ENCODE peak calls at places on chromosomes 16 and 17, in seven cellular contexts. U is fibroblast of lung, P is uterus, L is prostate gland, O is astrocyte, A is cardiac muscle cell, Y is H7. R is an unnamed sample. For H3K27me3, the result is how much of the 10 kb centered on the place peaks cover.

GRCh38 chr17:61904094-61904710 is 23.6 kb downstream of the INTS2 start:
- DNase-seq in U (no peak), P (no peak), Y (no peak), A (no peak), L (no peak), O (no peak), R (no peak)

GRCh38 chr16:14302399-14303181 is 231.5 kb downstream of the MRTFB start:
- DNase-seq in L (no peak), A (no peak), P (peak), O (no peak), U (no peak), Y (peak), R (no peak)

GRCh38 chr17:2215616-2216364 is 87.8 kb downstream of the SMG6 start:
- DNase-seq in Y (peak), P (peak), L (no peak), U (peak), A (peak), O (peak), R (peak)

GRCh38 chr17:27276653-27277156 is 17.2 kb upstream of the WSB1 start:
- DNase-seq in A (peak), O (no peak), L (no peak), P (no peak), U (peak), Y (peak), R (no peak)

GRCh38 chr17:74282587-74283370 is 8.7 kb downstream of the DNAI2 start:
- DNase-seq in L (no peak), Y (no peak), U (no peak), P (no peak), O (peak), A (no peak), R (no peak)

GRCh38 chr17:77819497-77819896 is 139.0 kb upstream of the TNRC6C start:
- DNase-seq in U (no peak), P (no peak), A (no peak), L (no peak), Y (no peak), O (no peak), R (no peak)

GRCh38 chr16:30030011-30030685 is 923 bp downstream of the TLCD3B start:
- DNase-seq in A (no peak), L (no peak), P (no peak), O (no peak), Y (peak), U (no peak), R (no peak)

GRCh38 chr16:23976091-23977001 is 140.6 kb downstream of the PRKCB start:
- DNase-seq in O (no peak), L (no peak), P (no peak), A (no peak), U (no peak), Y (no peak), R (no peak)

GRCh38 chr16:48447428-48447827 is 62.2 kb upstream of the SIAH1 start:
- DNase-seq in P (no peak), L (no peak), A (no peak), U (no peak), Y (no peak), O (no peak), R (no peak)

GRCh38 chr16:56944954-56945839 is 13.3 kb downstream of the HERPUD1 start:
- DNase-seq in L (no peak), O (no peak), A (no peak), U (no peak), P (no peak), Y (no peak), R (no peak)

GRCh38 chr16:30166202-30166902 is 17.1 kb upstream of the CORO1A start:
- DNase-seq in U (no peak), L (no peak), Y (no peak), P (no peak), A (no peak), O (no peak), R (no peak)

GRCh38 chr16:57766714-57767348 is 31.3 kb downstream of the KATNB1 start:
- DNase-seq in O (no peak), L (no peak), A (no peak), U (no peak), P (no peak), Y (no peak), R (no peak)

GRCh38 chr16:46650224-46650623 is 29.0 kb upstream of the SHCBP1 start:
- DNase-seq in O (peak), U (peak), Y (no peak), A (peak), L (no peak), P (peak), R (no peak)

GRCh38 chr17:1779571-1780074 is 17.8 kb downstream of the SERPINF1 start:
- DNase-seq in A (peak), L (peak), O (peak), U (peak), Y (no peak), P (peak), R (peak)

GRCh38 chr17:44661835-44662234 is 5.6 kb downstream of the MEIOC start:
- DNase-seq in P (no peak), A (no peak), O (no peak), Y (no peak), L (no peak), U (no peak), R (no peak)

GRCh38 chr16:62829084-62829483 is 792.8 kb upstream of the CDH8 start:
- DNase-seq in A (no peak), P (no peak), L (no peak), O (no peak), U (no peak), Y (no peak), R (no peak)

GRCh38 chr17:11852911-11853310 is 144.4 kb downstream of the ZNF18 start:
- DNase-seq in L (no peak), O (no peak), Y (no peak), A (no peak), U (no peak), P (no peak), R (no peak)

GRCh38 chr17:70905796-70906195 is 736.5 kb downstream of the KCNJ2 start:
- DNase-seq in P (no peak), Y (no peak), L (no peak), A (peak), O (peak), U (peak), R (peak)

GRCh38 chr16:49608801-49609200 is 235.2 kb downstream of the C16orf78 start:
- DNase-seq in L (no peak), U (peak), A (peak), P (no peak), Y (no peak), O (peak), R (no peak)

GRCh38 chr16:1639840-1640239 is 27.7 kb downstream of the CRAMP1 start:
- DNase-seq in O (no peak), L (no peak), P (no peak), Y (no peak), U (no peak), A (no peak), R (no peak)

GRCh38 chr17:49775546-49776260 is 11.8 kb upstream of the FAM117A start:
- DNase-seq in U (no peak), A (peak), L (no peak), O (peak), P (no peak), Y (no peak), R (no peak)

GRCh38 chr17:61812747-61813146 is 50.6 kb downstream of the BRIP1 start:
- DNase-seq in L (no peak), O (no peak), A (no peak), U (no peak), Y (no peak), P (no peak), R (no peak)

GRCh38 chr17:6576038-6576437 is 19.7 kb upstream of the PITPNM3 start:
- DNase-seq in U (no peak), L (no peak), Y (peak), O (no peak), A (no peak), P (no peak), R (no peak)

GRCh38 chr17:60526726-60527125 is 684 bp upstream of the APPBP2 start:
- DNase-seq in P (no peak), U (peak), L (no peak), Y (no peak), A (peak), O (peak), R (no peak)

GRCh38 chr16:61471737-61472136 is 564.5 kb downstream of the CDH8 start:
- DNase-seq in L (no peak), U (no peak), A (no peak), Y (no peak), P (no peak), O (no peak), R (no peak)

GRCh38 chr17:41678411-41678906 is 10.2 kb upstream of the EIF1 start:
- DNase-seq in Y (no peak), L (no peak), U (no peak), O (no peak), A (no peak), P (no peak), R (no peak)

GRCh38 chr17:42363767-42364585 is 24.3 kb downstream of the STAT3 start:
- DNase-seq in Y (no peak), U (no peak), L (no peak), O (peak), A (peak), P (no peak), R (no peak)

GRCh38 chr17:49497147-49498036 is 2.3 kb downstream of the NGFR start:
- DNase-seq in U (peak), O (peak), Y (peak), P (peak), A (no peak), L (peak), R (no peak)

GRCh38 chr16:28543072-28543471 is 4.3 kb upstream of the NUPR1 start:
- DNase-seq in Y (no peak), U (no peak), L (peak), P (no peak), O (no peak), A (no peak), R (no peak)

GRCh38 chr17:50275279-50275678 is 1.0 kb downstream of the TMEM92 start:
- DNase-seq in O (no peak), U (no peak), L (no peak), Y (peak), A (no peak), P (no peak), R (no peak)

GRCh38 chr17:63544467-63545301 is 5.6 kb upstream of the DCAF7 start:
- DNase-seq in L (no peak), U (no peak), Y (peak), P (no peak), O (no peak), A (no peak), R (no peak)

GRCh38 chr16:9061358-9061813 is 30.1 kb upstream of the HAPSTR1 start:
- DNase-seq in P (no peak), U (peak), Y (no peak), A (no peak), O (peak), L (no peak), R (no peak)

GRCh38 chr17:78781339-78782304 is at the start of gene CYTH1:
- DNase-seq in O (no peak), L (no peak), A (peak), Y (peak), U (no peak), P (peak), R (no peak)

GRCh38 chr16:31708348-31708747 is 165.3 kb upstream of the ZNF267 start:
- DNase-seq in U (no peak), P (no peak), L (no peak), O (no peak), Y (peak), A (no peak), R (no peak)

GRCh38 chr17:80252871-80253270 is 7.8 kb upstream of the RNF213 start:
- DNase-seq in A (peak), O (no peak), P (no peak), U (peak), Y (peak), L (peak), R (no peak)

GRCh38 chr17:72249441-72249840 is 128.6 kb downstream of the SOX9 start:
- DNase-seq in Y (no peak), A (no peak), U (no peak), L (no peak), P (no peak), O (no peak), R (no peak)

GRCh38 chr17:72244942-72245341 is 124.1 kb downstream of the SOX9 start:
- DNase-seq in A (peak), U (peak), Y (no peak), O (no peak), L (no peak), P (no peak), R (no peak)

GRCh38 chr17:72254808-72255449 is 134.1 kb downstream of the SOX9 start:
- DNase-seq in Y (no peak), P (no peak), O (peak), A (no peak), U (no peak), L (no peak), R (no peak)

GRCh38 chr17:72253597-72253996 is 132.8 kb downstream of the SOX9 start:
- DNase-seq in A (no peak), O (no peak), Y (no peak), U (no peak), L (no peak), P (no peak), R (no peak)

GRCh38 chr17:72250206-72250605 is 129.4 kb downstream of the SOX9 start:
- DNase-seq in U (no peak), Y (no peak), L (no peak), P (no peak), O (no peak), A (no peak), R (no peak)
- H3K27me3 ChIP-seq in U (under half), Y (under half), L (under half), P (under half), O (under half), A (under half), R (under half)

GRCh38 chr16:67654069-67654911 is 5.8 kb downstream of the ACD start:
- DNase-seq in L (no peak), U (no peak), P (no peak), Y (no peak), O (no peak), A (no peak), R (no peak)

GRCh38 chr16:67651039-67651438 is 6.1 kb downstream of the CARMIL2 start:
- DNase-seq in P (peak), A (no peak), L (no peak), Y (no peak), U (no peak), O (no peak), R (no peak)

GRCh38 chr16:67651847-67652246 is 6.9 kb downstream of the CARMIL2 start:
- DNase-seq in L (no peak), P (no peak), O (no peak), A (no peak), Y (no peak), U (no peak), R (no peak)

GRCh38 chr16:67653131-67654068 is 6.7 kb downstream of the ACD start:
- DNase-seq in A (peak), Y (peak), U (no peak), O (no peak), P (no peak), L (no peak), R (no peak)

DNA sequence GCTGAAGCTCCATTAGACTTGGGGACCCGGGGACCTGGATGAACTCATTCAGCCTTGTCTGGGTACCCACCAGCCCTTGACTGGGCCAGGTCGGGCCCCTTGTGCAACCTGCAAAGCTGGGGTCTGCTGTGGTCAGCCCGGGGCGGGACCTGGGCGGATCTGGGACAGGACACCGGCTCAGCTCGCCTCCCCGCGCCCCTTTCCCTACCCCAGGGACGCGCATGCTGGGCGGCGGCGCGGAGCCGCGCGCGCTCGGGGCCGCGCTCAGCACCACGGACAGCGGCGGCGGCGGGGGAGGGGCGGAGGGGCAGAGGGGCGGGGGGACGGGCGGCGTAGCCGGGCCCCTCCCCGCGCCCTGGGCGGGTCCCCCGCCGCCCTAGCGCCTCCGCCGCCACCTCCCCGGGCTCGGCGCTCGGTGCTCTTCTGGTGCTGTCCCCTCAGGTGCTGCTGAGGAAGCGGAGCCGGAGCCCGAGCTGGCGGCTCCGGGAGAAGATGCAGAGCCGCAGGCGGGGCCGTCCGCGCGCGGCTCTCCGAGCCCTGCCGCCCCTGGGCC is 7.4 kb downstream of the ACD start:
- DNase-seq in Y (peak), P (peak), O (no peak), U (no peak), A (peak), L (no peak), R (no peak)
- H3K27me3 ChIP-seq in Y (half or more), P (under half), O (under half), U (under half), A (half or more), L (under half), R (under half)

GRCh38 chr17:45896803-45897693 is 2.7 kb downstream of the MAPT start:
- DNase-seq in P (no peak), L (no peak), A (no peak), Y (peak), U (no peak), O (no peak), R (no peak)
- H3K27me3 ChIP-seq in P (under half), L (under half), A (half or more), Y (half or more), U (under half), O (under half), R (under half)

DNA sequence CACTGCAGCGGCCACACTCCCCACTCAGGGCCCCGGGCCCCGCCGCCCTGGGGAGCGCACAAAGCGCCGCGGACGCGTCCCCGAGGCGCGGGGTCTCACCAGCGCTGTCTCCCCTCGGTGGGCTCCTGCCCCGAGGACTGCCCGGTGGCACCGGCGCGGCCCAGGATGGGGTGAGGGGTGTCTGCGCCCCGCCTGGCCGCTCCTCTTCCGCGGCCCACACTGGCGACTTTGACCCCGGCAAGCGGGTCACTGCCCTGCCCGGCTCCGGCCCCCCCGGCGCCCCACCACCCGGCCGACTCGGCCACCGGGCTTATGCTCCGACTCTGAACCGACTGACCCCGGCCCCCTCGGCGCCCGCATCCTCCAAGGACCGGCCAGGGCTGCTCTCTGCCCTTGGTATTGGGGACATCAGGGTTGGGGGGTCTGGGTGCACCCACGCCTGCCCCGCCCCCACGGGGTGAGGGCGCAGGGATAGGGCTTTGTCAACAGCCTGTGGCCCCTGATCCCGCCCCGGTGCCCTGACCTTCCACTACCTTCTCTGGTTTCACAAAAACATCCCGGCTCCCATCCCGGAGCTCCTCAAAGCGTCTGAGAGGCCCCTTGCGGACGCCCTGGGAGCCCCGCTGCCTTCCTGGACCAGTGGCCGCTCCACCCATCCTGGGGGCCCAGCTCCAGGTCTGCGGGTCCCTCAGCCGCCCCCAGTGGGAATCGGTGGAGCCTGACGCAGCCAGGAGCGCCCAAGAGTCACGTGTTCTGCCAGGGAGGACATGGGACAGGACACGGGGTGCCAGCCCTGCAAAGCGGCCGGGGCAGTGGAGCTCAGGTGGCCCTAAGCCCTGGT is 829 bp downstream of the GCGR start:
- DNase-seq in A (no peak), P (no peak), U (no peak), O (no peak), Y (peak), L (no peak), R (no peak)
- H3K27me3 ChIP-seq in A (half or more), P (under half), U (half or more), O (under half), Y (half or more), L (under half), R (under half)

GRCh38 chr17:57682667-57683066 is 62.4 kb downstream of the CCDC182 start:
- DNase-seq in L (no peak), O (no peak), U (no peak), A (no peak), Y (no peak), P (no peak), R (no peak)
- H3K27me3 ChIP-seq in L (under half), O (under half), U (under half), A (under half), Y (under half), P (under half), R (under half)

DNA sequence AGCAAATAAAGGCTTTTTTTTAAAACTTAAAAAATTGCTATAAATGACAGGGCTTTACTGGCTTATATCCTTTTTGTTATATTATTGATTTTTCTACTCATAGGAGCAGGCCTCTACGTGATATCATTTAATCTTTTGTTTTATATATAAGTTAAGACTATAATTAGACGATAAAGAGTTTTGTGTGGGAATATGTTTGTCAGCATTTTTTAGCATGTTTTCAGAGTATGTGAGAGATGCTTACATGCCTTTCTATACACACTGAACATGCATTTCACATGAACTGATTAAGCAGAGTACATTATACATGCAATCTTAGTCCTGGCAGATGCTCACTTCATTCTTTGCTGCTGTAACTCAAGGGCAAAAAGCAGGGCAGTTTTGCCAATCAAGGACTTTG is 7.7 kb upstream of the KRT222 start:
- DNase-seq in O (no peak), L (no peak), A (no peak), P (no peak), U (no peak), Y (no peak), R (no peak)
- H3K27me3 ChIP-seq in O (under half), L (under half), A (under half), P (under half), U (under half), Y (under half), R (under half)